ENCODE peak calls at places on chromosomes 11 and 22, in seven cellular contexts. One of them, this sample, is unnamed.

GRCh38 chr22:20088263-20088648 is 8.2 kb downstream of the DGCR8 start:
- DNase-seq in transverse colon: no peak
- DNase-seq in psoas muscle: no peak
- DNase-seq in fibroblast of mammary gland: no peak
- DNase-seq in tibial nerve: no peak
- DNase-seq in endothelial cell: no peak
- DNase-seq in progenitor cell of endocrine pancreas: no peak
- DNase-seq in this sample: no peak

GRCh38 chr11:128841461-128842072 is 25.5 kb downstream of the KCNJ1 start:
- DNase-seq in tibial nerve: no peak
- DNase-seq in fibroblast of mammary gland: no peak
- DNase-seq in psoas muscle: no peak
- DNase-seq in endothelial cell: no peak
- DNase-seq in transverse colon: no peak
- DNase-seq in progenitor cell of endocrine pancreas: no peak
- DNase-seq in this sample: no peak

GRCh38 chr11:131206671-131207070 is 163.7 kb upstream of the NTM start:
- DNase-seq in psoas muscle: no peak
- DNase-seq in fibroblast of mammary gland: no peak
- DNase-seq in tibial nerve: no peak
- DNase-seq in progenitor cell of endocrine pancreas: no peak
- DNase-seq in endothelial cell: no peak
- DNase-seq in transverse colon: no peak
- DNase-seq in this sample: no peak

GRCh38 chr22:43185860-43186261 is 1.1 kb downstream of the TTLL12 start:
- DNase-seq in fibroblast of mammary gland: peak
- DNase-seq in transverse colon: peak
- DNase-seq in psoas muscle: peak
- DNase-seq in tibial nerve: no peak
- DNase-seq in progenitor cell of endocrine pancreas: no peak
- DNase-seq in endothelial cell: no peak
- DNase-seq in this sample: no peak

GRCh38 chr11:130585545-130585944 is 137.1 kb downstream of the ADAMTS15 start:
- DNase-seq in transverse colon: no peak
- DNase-seq in tibial nerve: no peak
- DNase-seq in psoas muscle: no peak
- DNase-seq in progenitor cell of endocrine pancreas: no peak
- DNase-seq in endothelial cell: no peak
- DNase-seq in fibroblast of mammary gland: peak
- DNase-seq in this sample: no peak

GRCh38 chr11:32081129-32081641 is 9.7 kb upstream of the RCN1 start:
- DNase-seq in endothelial cell: no peak
- DNase-seq in progenitor cell of endocrine pancreas: no peak
- DNase-seq in tibial nerve: no peak
- DNase-seq in fibroblast of mammary gland: peak
- DNase-seq in psoas muscle: no peak
- DNase-seq in transverse colon: no peak
- DNase-seq in this sample: no peak

GRCh38 chr11:49995559-49995958 is 13.2 kb upstream of the OR4C12 start:
- DNase-seq in endothelial cell: peak
- DNase-seq in tibial nerve: no peak
- DNase-seq in fibroblast of mammary gland: peak
- DNase-seq in psoas muscle: no peak
- DNase-seq in progenitor cell of endocrine pancreas: no peak
- DNase-seq in transverse colon: no peak
- DNase-seq in this sample: peak

GRCh38 chr11:16881074-16881709 is 133.0 kb downstream of the PLEKHA7 start:
- DNase-seq in psoas muscle: peak
- DNase-seq in transverse colon: no peak
- DNase-seq in tibial nerve: no peak
- DNase-seq in progenitor cell of endocrine pancreas: no peak
- DNase-seq in endothelial cell: no peak
- DNase-seq in fibroblast of mammary gland: peak
- DNase-seq in this sample: no peak

GRCh38 chr11:5973530-5973929 is 5.2 kb upstream of the OR56A5 start:
- DNase-seq in psoas muscle: no peak
- DNase-seq in transverse colon: no peak
- DNase-seq in progenitor cell of endocrine pancreas: no peak
- DNase-seq in tibial nerve: no peak
- DNase-seq in endothelial cell: no peak
- DNase-seq in fibroblast of mammary gland: no peak
- DNase-seq in this sample: no peak

GRCh38 chr11:30431127-30431814 is 108.4 kb downstream of the ARL14EP start:
- DNase-seq in tibial nerve: no peak
- DNase-seq in fibroblast of mammary gland: no peak
- DNase-seq in psoas muscle: no peak
- DNase-seq in endothelial cell: no peak
- DNase-seq in progenitor cell of endocrine pancreas: no peak
- DNase-seq in transverse colon: no peak
- DNase-seq in this sample: no peak

GRCh38 chr11:103534959-103535358 is 425.7 kb downstream of the DYNC2H1 start:
- DNase-seq in fibroblast of mammary gland: no peak
- DNase-seq in endothelial cell: no peak
- DNase-seq in transverse colon: no peak
- DNase-seq in tibial nerve: no peak
- DNase-seq in progenitor cell of endocrine pancreas: no peak
- DNase-seq in psoas muscle: no peak
- DNase-seq in this sample: no peak

GRCh38 chr11:68370211-68371111 is 58.1 kb downstream of the LRP5 start:
- DNase-seq in progenitor cell of endocrine pancreas: no peak
- DNase-seq in tibial nerve: no peak
- DNase-seq in fibroblast of mammary gland: no peak
- DNase-seq in psoas muscle: no peak
- DNase-seq in endothelial cell: no peak
- DNase-seq in transverse colon: peak
- DNase-seq in this sample: no peak

GRCh38 chr11:66465371-66466224 is 1.1 kb upstream of the PELI3 start:
- DNase-seq in psoas muscle: no peak
- DNase-seq in endothelial cell: no peak
- DNase-seq in fibroblast of mammary gland: no peak
- DNase-seq in progenitor cell of endocrine pancreas: no peak
- DNase-seq in tibial nerve: no peak
- DNase-seq in transverse colon: no peak
- DNase-seq in this sample: no peak

GRCh38 chr11:2860636-2861035 is 24.9 kb downstream of the CDKN1C start:
- DNase-seq in psoas muscle: no peak
- DNase-seq in tibial nerve: no peak
- DNase-seq in transverse colon: peak
- DNase-seq in progenitor cell of endocrine pancreas: no peak
- DNase-seq in endothelial cell: no peak
- DNase-seq in fibroblast of mammary gland: peak
- DNase-seq in this sample: peak

GRCh38 chr22:38177926-38178604 is 3.6 kb downstream of the PLA2G6 start:
- DNase-seq in psoas muscle: peak
- DNase-seq in progenitor cell of endocrine pancreas: no peak
- DNase-seq in transverse colon: peak
- DNase-seq in endothelial cell: no peak
- DNase-seq in fibroblast of mammary gland: peak
- DNase-seq in tibial nerve: no peak
- DNase-seq in this sample: no peak

GRCh38 chr11:94130589-94131362 is 2.1 kb downstream of the PANX1 start:
- DNase-seq in progenitor cell of endocrine pancreas: no peak
- DNase-seq in tibial nerve: no peak
- DNase-seq in psoas muscle: no peak
- DNase-seq in fibroblast of mammary gland: peak
- DNase-seq in endothelial cell: no peak
- DNase-seq in transverse colon: no peak
- DNase-seq in this sample: no peak

GRCh38 chr11:60982184-60982583 is 10.7 kb downstream of the CD6 start:
- DNase-seq in fibroblast of mammary gland: no peak
- DNase-seq in psoas muscle: no peak
- DNase-seq in progenitor cell of endocrine pancreas: no peak
- DNase-seq in transverse colon: no peak
- DNase-seq in endothelial cell: no peak
- DNase-seq in tibial nerve: no peak
- DNase-seq in this sample: peak

GRCh38 chr11:12701815-12702214 is 27.6 kb downstream of the TEAD1 start:
- DNase-seq in psoas muscle: no peak
- DNase-seq in tibial nerve: no peak
- DNase-seq in transverse colon: no peak
- DNase-seq in fibroblast of mammary gland: no peak
- DNase-seq in progenitor cell of endocrine pancreas: no peak
- DNase-seq in endothelial cell: no peak
- DNase-seq in this sample: no peak

GRCh38 chr11:66322732-66323427 is 6.0 kb upstream of the CD248 start:
- DNase-seq in progenitor cell of endocrine pancreas: no peak
- DNase-seq in transverse colon: no peak
- DNase-seq in psoas muscle: peak
- DNase-seq in tibial nerve: peak
- DNase-seq in fibroblast of mammary gland: peak
- DNase-seq in endothelial cell: no peak
- DNase-seq in this sample: no peak

GRCh38 chr11:17208257-17208999 is 642 bp upstream of the PIK3C2A start:
- DNase-seq in transverse colon: peak
- DNase-seq in tibial nerve: no peak
- DNase-seq in fibroblast of mammary gland: peak
- DNase-seq in endothelial cell: peak
- DNase-seq in psoas muscle: no peak
- DNase-seq in progenitor cell of endocrine pancreas: peak
- DNase-seq in this sample: peak

GRCh38 chr11:60625262-60625661 is 74.2 kb upstream of the MS4A8 start:
- DNase-seq in transverse colon: no peak
- DNase-seq in progenitor cell of endocrine pancreas: no peak
- DNase-seq in tibial nerve: no peak
- DNase-seq in fibroblast of mammary gland: peak
- DNase-seq in endothelial cell: no peak
- DNase-seq in psoas muscle: no peak
- DNase-seq in this sample: peak

GRCh38 chr11:72553748-72554147 is 119.4 kb upstream of the CLPB start:
- DNase-seq in psoas muscle: no peak
- DNase-seq in endothelial cell: no peak
- DNase-seq in progenitor cell of endocrine pancreas: no peak
- DNase-seq in transverse colon: no peak
- DNase-seq in tibial nerve: no peak
- DNase-seq in fibroblast of mammary gland: no peak
- DNase-seq in this sample: peak
- TF ChIP-seq CTCF in psoas muscle: no peak
- TF ChIP-seq CTCF in endothelial cell: no peak
- TF ChIP-seq CTCF in progenitor cell of endocrine pancreas: no peak
- TF ChIP-seq CTCF in transverse colon: no peak
- TF ChIP-seq CTCF in tibial nerve: no peak
- TF ChIP-seq CTCF in fibroblast of mammary gland: no peak
- TF ChIP-seq CTCF in this sample: peak

DNA sequence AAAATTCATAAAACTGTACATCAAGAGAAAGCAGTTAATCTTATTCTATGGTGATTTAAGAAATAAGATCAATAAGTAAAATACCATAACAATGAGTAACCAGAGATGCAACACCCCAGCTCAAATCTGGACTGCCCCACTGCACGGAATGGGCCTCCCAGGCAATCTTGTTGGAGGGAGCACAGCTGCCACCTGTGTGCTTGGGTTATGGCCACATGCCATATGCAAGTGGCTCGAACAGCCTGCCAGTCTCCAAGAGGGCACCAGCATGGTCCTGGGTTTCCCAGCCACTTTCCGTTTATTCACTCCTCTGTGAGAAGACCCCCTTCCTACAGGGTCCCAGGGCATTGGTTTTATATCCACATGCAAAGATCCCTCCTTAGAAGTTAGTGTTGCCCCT is 487.9 kb downstream of the BUD13 start:
- DNase-seq in transverse colon: no peak
- DNase-seq in progenitor cell of endocrine pancreas: no peak
- DNase-seq in fibroblast of mammary gland: no peak
- DNase-seq in endothelial cell: no peak
- DNase-seq in tibial nerve: no peak
- DNase-seq in psoas muscle: no peak
- DNase-seq in this sample: no peak
- TF ChIP-seq CTCF in transverse colon: no peak
- TF ChIP-seq CTCF in progenitor cell of endocrine pancreas: no peak
- TF ChIP-seq CTCF in fibroblast of mammary gland: no peak
- TF ChIP-seq CTCF in endothelial cell: no peak
- TF ChIP-seq CTCF in tibial nerve: no peak
- TF ChIP-seq CTCF in psoas muscle: no peak
- TF ChIP-seq CTCF in this sample: no peak

GRCh38 chr22:17159504-17159951 is 451 bp upstream of the HDHD5 start:
- DNase-seq in endothelial cell: no peak
- DNase-seq in psoas muscle: no peak
- DNase-seq in progenitor cell of endocrine pancreas: no peak
- DNase-seq in transverse colon: peak
- DNase-seq in fibroblast of mammary gland: peak
- DNase-seq in tibial nerve: no peak
- DNase-seq in this sample: peak
- TF ChIP-seq CTCF in endothelial cell: no peak
- TF ChIP-seq CTCF in psoas muscle: no peak
- TF ChIP-seq CTCF in progenitor cell of endocrine pancreas: no peak
- TF ChIP-seq CTCF in transverse colon: no peak
- TF ChIP-seq CTCF in fibroblast of mammary gland: no peak
- TF ChIP-seq CTCF in tibial nerve: no peak
- TF ChIP-seq CTCF in this sample: no peak

GRCh38 chr11:1765871-1766718 is 2.4 kb upstream of the CTSD start:
- DNase-seq in psoas muscle: peak
- DNase-seq in tibial nerve: no peak
- DNase-seq in transverse colon: no peak
- DNase-seq in progenitor cell of endocrine pancreas: no peak
- DNase-seq in fibroblast of mammary gland: no peak
- DNase-seq in endothelial cell: no peak
- DNase-seq in this sample: peak
- TF ChIP-seq CTCF in psoas muscle: no peak
- TF ChIP-seq CTCF in tibial nerve: no peak
- TF ChIP-seq CTCF in transverse colon: no peak
- TF ChIP-seq CTCF in progenitor cell of endocrine pancreas: peak
- TF ChIP-seq CTCF in fibroblast of mammary gland: peak
- TF ChIP-seq CTCF in endothelial cell: peak
- TF ChIP-seq CTCF in this sample: no peak

DNA sequence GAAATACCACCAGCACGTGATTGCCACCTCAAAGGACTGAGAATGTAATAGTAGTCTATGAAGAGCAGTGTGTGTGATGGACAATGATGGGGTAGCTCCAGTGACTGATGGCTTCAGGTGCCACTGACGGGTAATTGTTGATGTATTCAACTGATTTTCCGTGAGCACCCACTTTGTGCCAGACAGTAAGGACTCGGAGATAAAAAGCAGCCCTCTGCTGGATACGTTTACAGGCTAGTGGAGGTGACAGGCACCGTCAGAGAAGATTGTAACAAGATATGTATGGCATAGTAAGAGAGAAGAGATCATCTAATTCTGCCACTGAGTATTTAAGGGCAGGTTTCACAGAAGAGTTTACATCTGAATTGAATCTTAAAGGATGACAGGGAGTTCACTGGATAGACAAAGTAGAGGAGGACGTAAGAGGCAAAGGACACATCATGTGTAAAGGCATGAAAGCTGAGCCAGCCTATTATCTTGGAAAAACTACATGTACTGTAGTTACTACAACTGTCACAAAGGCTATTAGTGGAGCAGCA is 1.1 kb upstream of the ENTHD1 start:
- DNase-seq in fibroblast of mammary gland: no peak
- DNase-seq in endothelial cell: no peak
- DNase-seq in psoas muscle: no peak
- DNase-seq in tibial nerve: no peak
- DNase-seq in progenitor cell of endocrine pancreas: no peak
- DNase-seq in transverse colon: no peak
- DNase-seq in this sample: no peak
- TF ChIP-seq CTCF in fibroblast of mammary gland: no peak
- TF ChIP-seq CTCF in endothelial cell: no peak
- TF ChIP-seq CTCF in psoas muscle: no peak
- TF ChIP-seq CTCF in tibial nerve: no peak
- TF ChIP-seq CTCF in progenitor cell of endocrine pancreas: no peak
- TF ChIP-seq CTCF in transverse colon: no peak
- TF ChIP-seq CTCF in this sample: no peak

GRCh38 chr11:134725939-134726639 is 314.0 kb upstream of the B3GAT1 start:
- DNase-seq in psoas muscle: no peak
- DNase-seq in transverse colon: peak
- DNase-seq in progenitor cell of endocrine pancreas: peak
- DNase-seq in tibial nerve: no peak
- DNase-seq in fibroblast of mammary gland: no peak
- DNase-seq in endothelial cell: peak
- DNase-seq in this sample: no peak
- TF ChIP-seq CTCF in psoas muscle: no peak
- TF ChIP-seq CTCF in transverse colon: peak
- TF ChIP-seq CTCF in progenitor cell of endocrine pancreas: peak
- TF ChIP-seq CTCF in tibial nerve: no peak
- TF ChIP-seq CTCF in fibroblast of mammary gland: no peak
- TF ChIP-seq CTCF in endothelial cell: no peak
- TF ChIP-seq CTCF in this sample: no peak